ENCODE peak calls at places on chromosomes 1 and 21, in five cellular contexts. C, Z, N, K and S are unnamed samples.

GRCh38 chr1:174407705-174408104 is 40.1 kb upstream of the GPR52 start:
- DNase-seq in C (no peak), Z (no peak), N (no peak), K (no peak), S (peak; percentile 20)

GRCh38 chr1:216576246-216576645 is 147.0 kb downstream of the ESRRG start:
- DNase-seq in C (peak; percentile 18), Z (no peak), N (no peak), K (no peak), S (no peak)

GRCh38 chr1:211601982-211602644 is 23.2 kb upstream of the SLC30A1 start:
- DNase-seq in C (no peak), Z (no peak), N (no peak), K (no peak), S (no peak)

GRCh38 chr1:184801503-184801902 is 46.8 kb upstream of the EDEM3 start:
- DNase-seq in C (no peak), Z (no peak), N (no peak), K (peak; percentile 62), S (peak; percentile 41)

GRCh38 chr1:15876357-15876756 is 28.9 kb downstream of the SPEN start:
- DNase-seq in C (no peak), Z (no peak), N (no peak), K (no peak), S (no peak)

GRCh38 chr1:185568155-185569123 is 165.8 kb upstream of the HMCN1 start:
- DNase-seq in C (no peak), Z (no peak), N (no peak), K (no peak), S (no peak)

GRCh38 chr1:19053486-19053885 is 97.0 kb upstream of the IFFO2 start:
- DNase-seq in C (no peak), Z (no peak), N (no peak), K (no peak), S (no peak)

GRCh38 chr1:246492611-246493245 is 14.4 kb downstream of the SMYD3 start:
- DNase-seq in C (peak; percentile 78), Z (peak; percentile 26), N (no peak), K (peak; percentile 35), S (peak; percentile 84)

GRCh38 chr21:46226920-46227599 is 1.5 kb downstream of the LSS start:
- DNase-seq in C (no peak), Z (no peak), N (no peak), K (no peak), S (peak; percentile 47)

GRCh38 chr1:56816909-56817308 is 2.3 kb downstream of the FYB2 start:
- DNase-seq in C (no peak), Z (no peak), N (no peak), K (peak; percentile 33), S (no peak)

GRCh38 chr21:26717146-26717739 is 128.0 kb downstream of the ADAMTS1 start:
- DNase-seq in C (peak; percentile 28), Z (no peak), N (no peak), K (no peak), S (peak; percentile 46)

GRCh38 chr1:66381626-66382275 is 152.2 kb upstream of the SGIP1 start:
- DNase-seq in C (no peak), Z (no peak), N (no peak), K (no peak), S (no peak)

GRCh38 chr1:2547210-2548067 is 8.7 kb upstream of the TNFRSF14 start:
- DNase-seq in C (no peak), Z (no peak), N (no peak), K (no peak), S (no peak)

GRCh38 chr21:45979651-45980050 is 1.9 kb upstream of the COL6A1 start:
- DNase-seq in C (no peak), Z (no peak), N (no peak), K (no peak), S (no peak)

GRCh38 chr1:153538315-153538821 is 2.4 kb downstream of the S100A5 start:
- DNase-seq in C (no peak), Z (no peak), N (no peak), K (no peak), S (peak; percentile 47)

GRCh38 chr21:44521928-44522752 is 17.9 kb downstream of the KRTAP10-1 start:
- DNase-seq in C (no peak), Z (no peak), N (peak; percentile 86), K (no peak), S (no peak)

GRCh38 chr21:30769724-30770431 is 14.7 kb upstream of the KRTAP21-1 start:
- DNase-seq in C (no peak), Z (no peak), N (no peak), K (no peak), S (no peak)

GRCh38 chr1:215710340-215710971 is 143.4 kb downstream of the KCTD3 start:
- DNase-seq in C (peak; percentile 71), Z (no peak), N (no peak), K (peak; percentile 11), S (peak; percentile 58)

GRCh38 chr21:38985423-38986378 is 180.0 kb downstream of the ETS2 start:
- DNase-seq in C (peak; percentile 75), Z (peak; percentile 50), N (no peak), K (peak; percentile 92), S (peak; percentile 95)

GRCh38 chr1:56526571-56527174 is 52.7 kb downstream of the PLPP3 start:
- DNase-seq in C (no peak), Z (no peak), N (no peak), K (no peak), S (no peak)

GRCh38 chr21:24225432-24225831 is 1381.8 kb downstream of the MRPL39 start:
- DNase-seq in C (peak; percentile 13), Z (no peak), N (no peak), K (no peak), S (no peak)

GRCh38 chr1:74245168-74245753 is 10.1 kb downstream of the TNNI3K start:
- DNase-seq in C (no peak), Z (no peak), N (no peak), K (no peak), S (no peak)

GRCh38 chr1:90718411-90719320 is 1.6 kb upstream of the BARHL2 start:
- DNase-seq in C (no peak), Z (no peak), N (no peak), K (no peak), S (no peak)

GRCh38 chr1:65793359-65793732 is 651 bp downstream of the PDE4B start:
- DNase-seq in C (no peak), Z (no peak), N (no peak), K (no peak), S (peak; percentile 29)

GRCh38 chr1:21278208-21278861 is 11.9 kb downstream of the ECE1 start:
- DNase-seq in C (no peak), Z (no peak), N (no peak), K (no peak), S (no peak)

GRCh38 chr1:108896160-108897150 is 19.7 kb downstream of the GPSM2 start:
- DNase-seq in C (no peak), Z (no peak), N (no peak), K (no peak), S (no peak)

GRCh38 chr21:38925923-38926322 is 120.2 kb downstream of the ETS2 start:
- DNase-seq in C (peak; percentile 91), Z (no peak), N (no peak), K (peak; percentile 87), S (peak; percentile 93)

GRCh38 chr1:116483481-116484309 is 87.1 kb downstream of the CD58 start:
- DNase-seq in C (no peak), Z (no peak), N (no peak), K (no peak), S (no peak)